ENCODE peak calls at places on chromosomes 11 and 22, in eight cellular contexts. R is HEK293T, N is ELR, K is astrocyte of the spinal cord, E is bronchial epithelial cell, B is hepatic stellate cell, L is DMS153, I is naive B cell. Z is an unnamed sample.

GRCh38 chr11:61917357-61918109 is at the start of gene RAB3IL1:
- DNase-seq in R (peak; percentile 75), N (peak; percentile 42), K (no peak), E (no peak), B (peak; percentile 82), L (no peak), I (no peak), Z (no peak)

GRCh38 chr11:66951927-66952337 is 6.3 kb downstream of the PC start:
- DNase-seq in R (no peak), N (no peak), K (peak; percentile 79), E (no peak), B (no peak), L (no peak), I (no peak), Z (no peak)

GRCh38 chr11:35944503-35945136 is 758 bp downstream of the LDLRAD3 start:
- DNase-seq in R (peak; percentile 20), N (peak; percentile 37), K (no peak), E (no peak), B (peak; percentile 34), L (no peak), I (no peak), Z (no peak)

GRCh38 chr11:63766501-63767270 is 1.9 kb downstream of the ZFTA start:
- DNase-seq in R (no peak), N (no peak), K (no peak), E (no peak), B (no peak), L (no peak), I (no peak), Z (no peak)

GRCh38 chr11:3201112-3201581 is 17.5 kb downstream of the MRGPRG start:
- DNase-seq in R (no peak), N (no peak), K (no peak), E (no peak), B (no peak), L (no peak), I (no peak), Z (no peak)

GRCh38 chr11:14075118-14075601 is 112.6 kb downstream of the SPON1 start:
- DNase-seq in R (no peak), N (peak; percentile 8), K (peak; percentile 35), E (peak; percentile 72), B (no peak), L (no peak), I (no peak), Z (no peak)

GRCh38 chr11:70028147-70028855 is 49.8 kb upstream of the ANO1 start:
- DNase-seq in R (no peak), N (no peak), K (no peak), E (no peak), B (no peak), L (no peak), I (no peak), Z (no peak)

GRCh38 chr11:14373941-14374646 is 15.1 kb upstream of the RRAS2 start:
- DNase-seq in R (no peak), N (peak; percentile 47), K (peak; percentile 69), E (peak; percentile 59), B (no peak), L (no peak), I (no peak), Z (no peak)

GRCh38 chr11:109739374-109739773 is 317.4 kb downstream of the C11orf87 start:
- DNase-seq in R (no peak), N (peak; percentile 6), K (no peak), E (no peak), B (no peak), L (no peak), I (no peak), Z (no peak)

GRCh38 chr22:30829901-30830550 is 135.4 kb downstream of the OSBP2 start:
- DNase-seq in R (no peak), N (peak; percentile 98), K (peak; percentile 87), E (peak; percentile 99), B (peak; percentile 87), L (no peak), I (no peak), Z (peak; percentile 90)

GRCh38 chr11:116658876-116659535 is 113.8 kb downstream of the BUD13 start:
- DNase-seq in R (no peak), N (no peak), K (no peak), E (no peak), B (no peak), L (no peak), I (no peak), Z (no peak)

GRCh38 chr22:46661221-46661851 is 41.1 kb downstream of the GRAMD4 start:
- DNase-seq in R (no peak), N (peak; percentile 69), K (peak; percentile 51), E (peak; percentile 86), B (no peak), L (peak; percentile 89), I (no peak), Z (peak; percentile 62)

GRCh38 chr11:73757598-73757997 is 3.3 kb downstream of the RAB6A start:
- DNase-seq in R (no peak), N (no peak), K (no peak), E (peak; percentile 91), B (no peak), L (no peak), I (no peak), Z (no peak)

GRCh38 chr11:11973361-11973800 is 35.0 kb downstream of the DKK3 start:
- DNase-seq in R (no peak), N (no peak), K (peak; percentile 67), E (no peak), B (peak; percentile 94), L (no peak), I (no peak), Z (no peak)

GRCh38 chr11:67517784-67518552 is 5.3 kb downstream of the CABP2 start:
- DNase-seq in R (no peak), N (no peak), K (no peak), E (no peak), B (no peak), L (no peak), I (no peak), Z (no peak)

GRCh38 chr11:108293229-108293628 is 70.4 kb downstream of the ATM start:
- DNase-seq in R (no peak), N (no peak), K (no peak), E (no peak), B (no peak), L (no peak), I (no peak), Z (no peak)

GRCh38 chr11:68938088-68938487 is 34.4 kb downstream of the IGHMBP2 start:
- DNase-seq in R (no peak), N (no peak), K (no peak), E (no peak), B (no peak), L (no peak), I (no peak), Z (no peak)

GRCh38 chr11:74749127-74749964 is 697 bp downstream of the RNF169 start:
- DNase-seq in R (peak; percentile 57), N (peak; percentile 63), K (peak; percentile 43), E (peak; percentile 60), B (peak; percentile 54), L (peak; percentile 34), I (peak; percentile 61), Z (peak; percentile 19)

GRCh38 chr11:6606471-6607189 is 3.1 kb downstream of the ILK start:
- DNase-seq in R (peak; percentile 74), N (peak; percentile 97), K (peak; percentile 92), E (peak; percentile 86), B (peak; percentile 96), L (peak; percentile 42), I (no peak), Z (peak; percentile 65)

GRCh38 chr11:57406337-57406904 is 16.0 kb upstream of the PRG2 start:
- DNase-seq in R (no peak), N (peak; percentile 42), K (peak; percentile 31), E (peak; percentile 20), B (no peak), L (no peak), I (no peak), Z (no peak)

GRCh38 chr22:44567846-44568493 is 69.9 kb upstream of the RTL6 start:
- DNase-seq in R (no peak), N (peak; percentile 57), K (peak; percentile 27), E (peak; percentile 34), B (no peak), L (peak; percentile 24), I (no peak), Z (peak; percentile 54)

GRCh38 chr11:95924414-95924760 is 480 bp upstream of the MTMR2 start:
- DNase-seq in R (no peak), N (peak; percentile 49), K (peak; percentile 43), E (peak; percentile 22), B (no peak), L (no peak), I (no peak), Z (no peak)

GRCh38 chr11:108009497-108010360 is 1.0 kb downstream of the CUL5 start:
- DNase-seq in R (no peak), N (peak; percentile 29), K (peak; percentile 25), E (peak; percentile 21), B (peak; percentile 17), L (no peak), I (no peak), Z (no peak)

GRCh38 chr11:57890521-57890920 is 128.9 kb downstream of the CTNND1 start:
- DNase-seq in R (no peak), N (no peak), K (no peak), E (no peak), B (no peak), L (no peak), I (no peak), Z (no peak)

GRCh38 chr11:31958086-31958735 is 132.7 kb upstream of the RCN1 start:
- DNase-seq in R (peak; percentile 77), N (peak; percentile 55), K (peak; percentile 43), E (peak; percentile 25), B (peak; percentile 56), L (no peak), I (no peak), Z (peak; percentile 40)

GRCh38 chr22:21947040-21948014 is 5.3 kb downstream of the PPM1F start:
- DNase-seq in R (peak; percentile 53), N (peak; percentile 76), K (peak; percentile 59), E (peak; percentile 59), B (peak; percentile 68), L (no peak), I (no peak), Z (no peak)

GRCh38 chr22:39303358-39303757 is 16.1 kb downstream of the RPL3 start:
- DNase-seq in R (no peak), N (no peak), K (no peak), E (no peak), B (no peak), L (no peak), I (no peak), Z (no peak)

GRCh38 chr11:78740175-78741161 is 165.8 kb upstream of the NARS2 start:
- DNase-seq in R (no peak), N (no peak), K (no peak), E (no peak), B (no peak), L (no peak), I (no peak), Z (no peak)

GRCh38 chr22:36386900-36387663 is 685 bp downstream of the MYH9 start:
- DNase-seq in R (peak; percentile 57), N (peak; percentile 63), K (no peak), E (no peak), B (no peak), L (no peak), I (peak; percentile 79), Z (no peak)

GRCh38 chr11:19093976-19094375 is 23.0 kb upstream of the ZDHHC13 start:
- DNase-seq in R (no peak), N (peak; percentile 49), K (peak; percentile 77), E (peak; percentile 59), B (no peak), L (no peak), I (no peak), Z (no peak)

GRCh38 chr11:68816917-68817419 is 24.7 kb downstream of the CPT1A start:
- DNase-seq in R (no peak), N (peak; percentile 6), K (no peak), E (no peak), B (no peak), L (no peak), I (no peak), Z (no peak)

GRCh38 chr11:35083181-35084061 is 55.5 kb upstream of the CD44 start:
- DNase-seq in R (no peak), N (peak; percentile 100), K (peak; percentile 100), E (peak; percentile 78), B (peak; percentile 80), L (no peak), I (peak; percentile 90), Z (peak; percentile 46)

GRCh38 chr11:90168571-90168970 is 34.1 kb downstream of the NAALAD2 start:
- DNase-seq in R (no peak), N (no peak), K (no peak), E (no peak), B (no peak), L (no peak), I (no peak), Z (no peak)

GRCh38 chr11:18105086-18105801 is 638 bp downstream of the SAAL1 start:
- DNase-seq in R (no peak), N (peak; percentile 9), K (no peak), E (no peak), B (no peak), L (no peak), I (no peak), Z (no peak)